ENCODE peak calls at places on chromosomes 6 and 20, in six cellular contexts. Q is heart left ventricle, X is A549, N is transverse colon, H is endothelial cell of umbilical vein, W is stomach. S is an unnamed sample.

GRCh38 chr6:99110004-99110403 is 162.3 kb upstream of the FBXL4 start:
- DNase-seq in H (no peak), Q (no peak), X (no peak), N (no peak), W (no peak), S (no peak)

GRCh38 chr6:163744256-163744925 is 329.9 kb downstream of the QKI start:
- DNase-seq in H (no peak), X (no peak), Q (no peak), N (no peak), W (no peak), S (no peak)

GRCh38 chr20:50744143-50744792 is 12.9 kb downstream of the PARD6B start:
- DNase-seq in N (peak; percentile 68), H (peak; percentile 42), X (peak; percentile 92), W (peak; percentile 68), Q (peak; percentile 77), S (peak; percentile 69)

GRCh38 chr20:44485830-44486198 is 10.1 kb downstream of the TTPAL start:
- DNase-seq in X (no peak), W (no peak), Q (no peak), N (no peak), H (no peak), S (no peak)

GRCh38 chr6:1105833-1106400 is 206.0 kb upstream of the FOXQ1 start:
- DNase-seq in Q (no peak), N (no peak), X (no peak), H (no peak), W (no peak), S (no peak)

GRCh38 chr6:1481326-1481725 is 92.0 kb downstream of the FOXF2 start:
- DNase-seq in N (no peak), X (peak; percentile 73), Q (no peak), H (no peak), W (no peak), S (no peak)

GRCh38 chr6:118356054-118356453 is 192.0 kb upstream of the PLN start:
- DNase-seq in H (no peak), X (no peak), W (no peak), Q (no peak), N (no peak), S (no peak)

GRCh38 chr6:62150048-62150663 is 135.9 kb downstream of the KHDRBS2 start:
- DNase-seq in N (no peak), W (no peak), X (peak; percentile 32), H (no peak), Q (no peak), S (peak; percentile 16)

GRCh38 chr6:65170273-65170672 is 536.8 kb downstream of the EYS start:
- DNase-seq in X (no peak), N (no peak), W (no peak), H (no peak), Q (no peak), S (no peak)

GRCh38 chr6:126030045-126030444 is 43.7 kb downstream of the TRMT11 start:
- DNase-seq in Q (no peak), H (no peak), N (no peak), W (no peak), X (no peak), S (no peak)

GRCh38 chr6:89378628-89379027 is 26.1 kb upstream of the UBE2J1 start:
- DNase-seq in Q (no peak), W (no peak), X (no peak), N (no peak), H (no peak), S (no peak)

DNA sequence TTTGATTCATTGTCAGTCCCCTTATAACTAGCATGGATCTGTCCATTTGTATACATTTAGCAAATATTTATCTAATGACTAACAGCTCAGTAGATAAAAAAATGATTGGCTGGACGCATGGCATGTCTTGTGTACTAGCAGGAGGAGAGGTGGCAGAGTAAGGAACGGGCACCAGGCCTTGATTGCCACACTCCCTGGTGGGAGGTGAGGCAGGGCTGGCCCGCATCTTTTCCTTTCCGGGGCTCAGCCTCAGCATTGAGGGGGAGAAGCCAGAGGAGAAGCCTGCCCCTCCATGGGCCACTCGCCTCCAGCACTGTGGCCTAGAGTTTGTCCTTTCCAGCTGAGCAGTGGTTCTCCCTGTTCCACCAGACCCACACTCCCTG is 84.9 kb upstream of the TMEM181 start:
- DNase-seq in X (peak; percentile 25), Q (no peak), W (peak; percentile 29), H (peak; percentile 21), N (no peak), S (no peak)
- TF ChIP-seq POLR2A in X (no peak), Q (no peak), W (no peak), H (no peak), N (no peak), S (no peak)

GRCh38 chr6:148492654-148493290 is 150.1 kb downstream of the SASH1 start:
- DNase-seq in X (no peak), Q (no peak), N (no peak), H (no peak), W (no peak), S (no peak)

GRCh38 chr6:148493374-148493773 is 150.7 kb downstream of the SASH1 start:
- DNase-seq in X (no peak), N (no peak), Q (no peak), W (no peak), H (no peak), S (no peak)

GRCh38 chr6:148495029-148495428 is 152.4 kb downstream of the SASH1 start:
- DNase-seq in Q (no peak), H (no peak), W (no peak), N (no peak), X (no peak), S (no peak)

GRCh38 chr6:148491638-148492210 is 149.1 kb downstream of the SASH1 start:
- DNase-seq in X (no peak), N (no peak), W (no peak), Q (no peak), H (no peak), S (no peak)

DNA sequence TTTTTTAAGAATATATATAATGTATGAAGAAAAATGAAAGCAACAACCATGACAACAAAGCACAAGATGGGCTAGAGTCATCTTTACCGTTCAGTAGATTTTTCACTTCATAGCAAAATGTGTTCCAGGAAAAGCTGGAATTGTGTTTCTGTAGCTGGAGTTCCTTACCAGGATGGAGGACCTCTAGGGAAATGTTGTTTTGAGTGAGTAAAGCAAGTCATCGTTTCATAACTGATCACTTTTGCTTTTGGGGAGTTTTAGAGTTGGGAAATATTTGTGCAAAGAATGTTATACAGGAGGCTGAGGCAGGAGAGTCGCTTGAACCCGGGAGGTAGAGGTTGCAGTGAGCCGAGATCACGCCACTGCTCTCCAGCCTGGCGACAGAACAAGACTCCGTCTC is 151.6 kb downstream of the SASH1 start:
- DNase-seq in H (no peak), N (no peak), Q (no peak), X (no peak), W (no peak), S (no peak)
- H3K27ac ChIP-seq in H (no peak overlapping the region), N (no peak overlapping the region), Q (peak overlapping the region; percentile 64), X (no peak overlapping the region), W (no peak overlapping the region), S (peak overlapping the region; percentile 78)

DNA sequence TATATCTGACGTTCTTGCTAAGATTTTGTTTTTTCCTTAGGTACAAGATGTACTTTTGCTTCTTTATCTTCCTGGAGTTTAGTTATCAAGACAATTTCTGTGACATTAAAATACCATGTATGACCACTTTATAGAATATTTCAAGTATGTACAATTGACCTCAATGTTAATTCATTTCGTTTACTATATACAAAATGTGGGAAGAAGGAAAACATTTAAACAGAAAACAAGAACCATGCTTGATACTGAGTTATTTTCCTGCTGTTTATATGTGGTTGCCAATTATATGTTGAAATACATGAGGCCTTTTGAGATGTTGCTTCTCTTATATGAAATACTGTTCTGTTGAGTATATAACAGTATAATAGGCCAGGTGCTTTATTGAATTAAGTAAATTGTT is 184.3 kb downstream of the JARID2 start:
- DNase-seq in N (no peak), W (no peak), Q (no peak), H (no peak), X (no peak), S (no peak)
- TF ChIP-seq POLR2A in N (no peak), W (no peak), Q (no peak), H (no peak), X (no peak), S (no peak)

DNA sequence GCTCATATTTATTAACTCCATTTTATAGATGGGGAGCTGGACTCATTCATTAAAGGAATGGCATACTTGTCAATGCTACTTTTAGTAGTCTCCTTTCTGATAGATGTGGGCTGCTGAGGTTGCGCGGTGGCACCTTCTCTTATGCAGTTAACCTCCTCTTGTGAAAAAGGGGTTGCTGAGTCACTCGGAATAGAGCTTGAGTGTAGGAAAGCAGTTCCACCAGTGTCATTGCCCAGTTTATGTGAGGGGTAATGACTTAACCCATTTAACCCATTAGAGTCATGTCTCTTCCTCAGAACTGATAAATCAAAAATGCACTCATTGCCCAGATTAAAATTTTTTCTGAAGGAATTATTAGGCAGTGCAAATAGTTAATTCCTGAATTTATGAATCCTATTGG is 6.3 kb downstream of the MAPK14 start:
- DNase-seq in Q (no peak), N (no peak), W (no peak), H (no peak), X (peak; percentile 3), S (no peak)
- H3K27ac ChIP-seq in Q (no peak overlapping the region), N (no peak overlapping the region), W (no peak overlapping the region), H (no peak overlapping the region), X (no peak overlapping the region), S (no peak overlapping the region)